ENCODE peak calls at places on chromosomes 6 and 20, in six cellular contexts. Q, G, R, W, P and J are unnamed samples.

GRCh38 chr6:28794175-28795002 is 129.4 kb downstream of the TRIM27 start:
- DNase-seq in R (no peak), Q (peak), G (no peak), P (no peak), W (no peak), J (no peak)

GRCh38 chr6:152094992-152095592 is 287.6 kb downstream of the ESR1 start:
- DNase-seq in W (no peak), P (peak), G (no peak), Q (no peak), R (peak), J (peak)

GRCh38 chr6:42745083-42745637 is 743 bp downstream of the TBCC start:
- DNase-seq in Q (peak), W (peak), G (peak), P (no peak), R (peak), J (no peak)

GRCh38 chr6:3518356-3518841 is 61.5 kb upstream of the SLC22A23 start:
- DNase-seq in G (no peak), R (no peak), W (no peak), P (peak), Q (no peak), J (no peak)

GRCh38 chr6:152459245-152459644 is 177.9 kb downstream of the SYNE1 start:
- DNase-seq in P (no peak), W (no peak), G (no peak), Q (no peak), R (no peak), J (no peak)

GRCh38 chr6:107877968-107878367 is 53.9 kb upstream of the SCML4 start:
- DNase-seq in R (no peak), P (no peak), Q (peak), W (no peak), G (no peak), J (no peak)

GRCh38 chr6:116883005-116883404 is 6.0 kb downstream of the RFX6 start:
- DNase-seq in W (no peak), P (no peak), G (no peak), R (no peak), Q (no peak), J (no peak)

GRCh38 chr20:18722381-18722780 is 91.2 kb upstream of the SCP2D1 start:
- DNase-seq in G (no peak), R (no peak), P (no peak), W (no peak), Q (no peak), J (no peak)

GRCh38 chr6:152952866-152953509 is 29.9 kb downstream of the FBXO5 start:
- DNase-seq in R (no peak), W (no peak), G (no peak), Q (peak), P (peak), J (no peak)

GRCh38 chr20:2320813-2321658 is 25.2 kb downstream of the TGM3 start:
- DNase-seq in W (no peak), G (no peak), Q (no peak), R (no peak), P (no peak), J (no peak)

GRCh38 chr6:18513253-18513798 is 126.2 kb downstream of the RNF144B start:
- DNase-seq in Q (no peak), P (no peak), G (no peak), W (no peak), R (no peak), J (no peak)

GRCh38 chr6:165616116-165616515 is 46.9 kb downstream of the PDE10A start:
- DNase-seq in R (no peak), P (no peak), W (no peak), Q (no peak), G (no peak), J (no peak)

GRCh38 chr6:5936140-5936539 is 70.6 kb downstream of the NRN1 start:
- DNase-seq in W (no peak), G (no peak), P (no peak), R (no peak), Q (no peak), J (no peak)

GRCh38 chr6:105941616-105942412 is 144.3 kb upstream of the PRDM1 start:
- DNase-seq in Q (no peak), G (no peak), W (no peak), P (no peak), R (no peak), J (no peak)

GRCh38 chr20:17612287-17612974 is 42.6 kb downstream of the DSTN start:
- DNase-seq in P (no peak), R (no peak), W (peak), Q (no peak), G (peak), J (no peak)

GRCh38 chr20:4082406-4083102 is 67.2 kb upstream of the RNF24 start:
- DNase-seq in Q (no peak), R (no peak), P (peak), G (no peak), W (peak), J (peak)

GRCh38 chr20:4043801-4044200 is 28.4 kb upstream of the RNF24 start:
- DNase-seq in P (no peak), G (no peak), W (no peak), Q (no peak), R (no peak), J (no peak)

GRCh38 chr6:140138311-140138994 is 764.0 kb upstream of the CITED2 start:
- DNase-seq in Q (no peak), R (no peak), G (no peak), P (no peak), W (no peak), J (no peak)

GRCh38 chr6:110513001-110513400 is 36.6 kb upstream of the SLC22A16 start:
- DNase-seq in Q (no peak), R (no peak), P (peak), W (no peak), G (no peak), J (no peak)

GRCh38 chr20:45970646-45971424 is 1.2 kb downstream of the ZNF335 start:
- DNase-seq in Q (peak), R (peak), W (no peak), P (peak), G (peak), J (no peak)

GRCh38 chr6:75103411-75103810 is 102.4 kb downstream of the COL12A1 start:
- DNase-seq in G (no peak), P (no peak), Q (no peak), R (no peak), W (no peak), J (no peak)

GRCh38 chr6:116221067-116221466 is 32.8 kb downstream of the TSPYL4 start:
- DNase-seq in Q (no peak), G (no peak), W (no peak), R (no peak), P (no peak), J (no peak)

GRCh38 chr6:40586369-40586768 is 795 bp downstream of the LRFN2 start:
- DNase-seq in G (no peak), P (no peak), W (peak), Q (no peak), R (no peak), J (no peak)

GRCh38 chr6:38161331-38161730 is 341.8 kb downstream of the ZFAND3 start:
- DNase-seq in W (no peak), G (no peak), P (no peak), Q (no peak), R (no peak), J (no peak)

GRCh38 chr20:49980140-49981008 is 2.4 kb upstream of the SNAI1 start:
- DNase-seq in R (no peak), W (no peak), G (no peak), Q (no peak), P (no peak), J (no peak)

GRCh38 chr20:63735859-63736718 is at the start of gene LIME1:
- DNase-seq in P (no peak), Q (peak), G (peak), R (peak), W (peak), J (no peak)

GRCh38 chr6:138957484-138957883 is 30.6 kb downstream of the REPS1 start:
- DNase-seq in R (no peak), P (no peak), Q (no peak), W (no peak), G (no peak), J (no peak)

GRCh38 chr6:71420693-71421328 is 132.2 kb downstream of the OGFRL1 start:
- DNase-seq in P (peak), G (no peak), W (no peak), R (peak), Q (no peak), J (no peak)

GRCh38 chr6:73722318-73723060 is 26.5 kb downstream of the CD109 start:
- DNase-seq in G (no peak), P (no peak), W (no peak), R (no peak), Q (no peak), J (no peak)

GRCh38 chr6:156508126-156508525 is 269.1 kb upstream of the ARID1B start:
- DNase-seq in P (no peak), W (no peak), Q (no peak), G (no peak), R (no peak), J (no peak)

GRCh38 chr20:3165473-3166337 is 6.0 kb upstream of the FASTKD5 start:
- DNase-seq in Q (no peak), R (peak), G (no peak), P (no peak), W (no peak), J (no peak)

GRCh38 chr6:28248916-28249315 is 3.2 kb downstream of the ZKSCAN4 start:
- DNase-seq in G (no peak), Q (no peak), R (no peak), W (no peak), P (no peak), J (no peak)

GRCh38 chr20:6956574-6956973 is 189.1 kb downstream of the BMP2 start:
- DNase-seq in Q (no peak), W (no peak), R (no peak), P (no peak), G (no peak), J (no peak)

GRCh38 chr6:157761331-157761921 is 61.6 kb upstream of the SNX9 start:
- DNase-seq in G (peak), W (peak), Q (no peak), P (peak), R (no peak), J (no peak)

GRCh38 chr6:31304683-31305082 is 32.8 kb upstream of the HLA-C start:
- DNase-seq in W (no peak), R (no peak), G (no peak), P (no peak), Q (peak), J (no peak)

GRCh38 chr6:87730310-87730709 is 28.3 kb upstream of the AKIRIN2 start:
- DNase-seq in G (no peak), Q (no peak), P (no peak), R (no peak), W (no peak), J (no peak)

GRCh38 chr6:170279977-170280688 is 10.7 kb downstream of the DLL1 start:
- DNase-seq in G (peak), Q (peak), P (no peak), W (peak), R (peak), J (no peak)